ENCODE peak calls at places on chromosomes 7 and 10, in seven cellular contexts. X is right cardiac atrium; N is heart left ventricle; Y is activated CD8-positive, alpha-beta memory T cell treated with anti-CD3 and anti-CD28 coated beads, Interleukin-2, amount 10 ng/mL, durations not matched to agents 7 days and 5 days; K is CD8-positive, alpha-beta T cell; M is naive thymus-derived CD8-positive, alpha-beta T cell; H is Right ventricle myocardium inferior. B is an unnamed sample.

GRCh38 chr7:5701085-5701914 is 80.2 kb downstream of the RNF216 start:
- ATAC-seq in X (no peak), N (no peak), Y (peak), K (peak), M (peak), H (no peak), B (peak)

GRCh38 chr10:102112210-102112817 is 7.9 kb downstream of the LDB1 start:
- ATAC-seq in X (no peak), N (no peak), Y (no peak), K (no peak), M (no peak), H (no peak), B (no peak)

GRCh38 chr7:135601182-135601581 is 43.5 kb downstream of the NUP205 start:
- ATAC-seq in X (no peak), N (no peak), Y (no peak), K (no peak), M (no peak), H (no peak), B (no peak)

GRCh38 chr10:102675887-102676616 is 31.8 kb downstream of the TRIM8 start:
- ATAC-seq in X (no peak), N (no peak), Y (no peak), K (no peak), M (no peak), H (no peak), B (no peak)

GRCh38 chr10:51117053-51117660 is 42.9 kb downstream of the PRKG1 start:
- ATAC-seq in X (peak), N (peak), Y (no peak), K (no peak), M (no peak), H (peak), B (no peak)

GRCh38 chr7:37083311-37084096 is 359.2 kb upstream of the AOAH start:
- ATAC-seq in X (peak), N (peak), Y (no peak), K (no peak), M (no peak), H (peak), B (no peak)

GRCh38 chr7:30146127-30146612 is 11.4 kb downstream of the MTURN start:
- ATAC-seq in X (peak), N (peak), Y (no peak), K (no peak), M (no peak), H (no peak), B (peak)

GRCh38 chr10:95350830-95351228 is 60.0 kb upstream of the PDLIM1 start:
- ATAC-seq in X (peak), N (peak), Y (no peak), K (no peak), M (no peak), H (peak), B (no peak)

GRCh38 chr7:16586081-16586874 is 59.3 kb downstream of the ANKMY2 start:
- ATAC-seq in X (peak), N (peak), Y (no peak), K (no peak), M (no peak), H (peak), B (no peak)

GRCh38 chr7:66627876-66628360 is 763 bp upstream of the KCTD7 start:
- ATAC-seq in X (peak), N (peak), Y (peak), K (no peak), M (no peak), H (peak), B (peak)

GRCh38 chr10:77456414-77456813 is 181.2 kb downstream of the KCNMA1 start:
- ATAC-seq in X (no peak), N (no peak), Y (no peak), K (no peak), M (no peak), H (no peak), B (no peak)

GRCh38 chr7:12975387-12975786 is 288.0 kb downstream of the ARL4A start:
- ATAC-seq in X (no peak), N (no peak), Y (no peak), K (no peak), M (no peak), H (no peak), B (no peak)